ENCODE peak calls at places on chromosomes 3 and 15, in five cellular contexts. Q is psoas muscle; U is T-helper 2 cell; C is natural killer cell treated with Interleukin-12 subunit alpha and Interleukin-12 subunit beta and Interleukin-15 and Interleukin-18, amount 100 ng/mL, for 72 hours; T is heart left ventricle. A is an unnamed sample.

GRCh38 chr15:88608607-88609181 is 12.4 kb upstream of the AEN start:
- DNase-seq in T (no peak), Q (no peak), C (no peak), U (no peak), A (no peak)

GRCh38 chr3:28949580-28949979 is 331.3 kb upstream of the RBMS3 start:
- DNase-seq in C (no peak), U (no peak), T (no peak), Q (no peak), A (no peak)

GRCh38 chr3:10469406-10470119 is 35.8 kb downstream of the ATP2B2 start:
- DNase-seq in U (no peak), Q (peak; percentile 48), C (no peak), T (no peak), A (no peak)

GRCh38 chr3:185796431-185797107 is 28.3 kb downstream of the IGF2BP2 start:
- DNase-seq in C (no peak), U (no peak), T (no peak), Q (no peak), A (no peak)

GRCh38 chr15:68783226-68784054 is 37.3 kb downstream of the ANP32A start:
- DNase-seq in Q (peak; percentile 51), U (peak; percentile 62), T (no peak), C (no peak), A (no peak)

GRCh38 chr3:112437146-112438022 is 61.9 kb downstream of the BTLA start:
- DNase-seq in C (no peak), Q (no peak), U (no peak), T (no peak), A (no peak)

GRCh38 chr15:57873564-57874209 is 167.2 kb downstream of the POLR2M start:
- DNase-seq in T (no peak), C (no peak), Q (no peak), U (no peak), A (no peak)

GRCh38 chr3:85631070-85631469 is 672.3 kb downstream of the CADM2 start:
- DNase-seq in C (no peak), T (no peak), U (no peak), Q (no peak), A (no peak)

A was measured in left ventricle myocardium inferior.